ENCODE peak calls at places on chromosomes 16 and 17, in ten cellular contexts. X, Y, V, G, P, N, M, L, E and K are unnamed samples.

GRCh38 chr16:67528222-67528869 is at the start of gene RIPOR1:
- DNase-seq in X (peak; percentile 86), V (no peak), E (no peak), P (peak; percentile 64), M (no peak), N (peak; percentile 28), G (no peak), L (peak; percentile 66), Y (peak; percentile 77), K (peak; percentile 74)

GRCh38 chr17:13429201-13429600 is 172.5 kb downstream of the HS3ST3A1 start:
- DNase-seq in L (no peak), X (no peak), P (no peak), V (no peak), G (no peak), N (peak; percentile 92), Y (peak; percentile 57), M (no peak), E (no peak), K (peak; percentile 90)

GRCh38 chr17:46043606-46044005 is 44.6 kb downstream of the STH start:
- DNase-seq in G (no peak), Y (no peak), N (no peak), L (no peak), X (no peak), E (no peak), V (no peak), M (no peak), P (no peak), K (no peak)

GRCh38 chr16:1331712-1332617 is 1.5 kb upstream of the BAIAP3 start:
- DNase-seq in G (no peak), E (peak; percentile 70), P (peak; percentile 79), L (peak; percentile 99), M (no peak), V (peak; percentile 66), N (peak; percentile 43), X (peak; percentile 80), Y (peak; percentile 89), K (peak; percentile 32)

GRCh38 chr16:56625140-56625942 is at the start of gene MT1E:
- DNase-seq in X (peak; percentile 90), E (peak; percentile 60), V (peak; percentile 77), Y (peak; percentile 82), P (peak; percentile 86), G (peak; percentile 89), M (no peak), N (peak; percentile 80), L (peak; percentile 81), K (peak; percentile 76)

GRCh38 chr16:82185012-82185411 is 15.0 kb upstream of the MPHOSPH6 start:
- DNase-seq in V (no peak), X (no peak), M (no peak), L (no peak), P (no peak), G (no peak), Y (no peak), E (no peak), N (no peak), K (no peak)

GRCh38 chr16:46573008-46573833 is 48.0 kb downstream of the SHCBP1 start:
- DNase-seq in L (no peak), P (no peak), X (no peak), M (no peak), Y (no peak), N (peak; percentile 34), V (no peak), G (peak; percentile 71), E (no peak), K (peak; percentile 50)

GRCh38 chr16:27222499-27223225 is 19.3 kb downstream of the KDM8 start:
- DNase-seq in L (no peak), M (no peak), V (no peak), G (no peak), E (no peak), P (no peak), Y (no peak), N (peak; percentile 91), X (peak; percentile 82), K (peak; percentile 9)

GRCh38 chr17:73215414-73215813 is 22.6 kb downstream of the COG1 start:
- DNase-seq in Y (no peak), E (no peak), P (no peak), N (no peak), X (no peak), G (no peak), L (peak; percentile 70), M (no peak), V (no peak), K (no peak)

GRCh38 chr17:82097187-82097918 is 683 bp downstream of the FASN start:
- DNase-seq in G (no peak), V (no peak), P (peak; percentile 48), X (peak; percentile 57), Y (peak; percentile 78), M (no peak), L (peak; percentile 25), N (peak; percentile 63), E (peak; percentile 60), K (peak; percentile 76)

GRCh38 chr17:63476857-63477470 is at the start of gene ACE:
- DNase-seq in X (peak; percentile 52), L (peak; percentile 85), G (peak; percentile 82), M (no peak), E (no peak), Y (peak; percentile 86), P (peak; percentile 41), N (no peak), V (no peak), K (peak; percentile 66)

GRCh38 chr17:34384822-34385605 is 22.0 kb upstream of the CCL1 start:
- DNase-seq in N (no peak), L (no peak), G (no peak), Y (no peak), P (no peak), V (no peak), M (no peak), X (no peak), E (no peak), K (no peak)

GRCh38 chr17:79953335-79953734 is 82.3 kb downstream of the TBC1D16 start:
- DNase-seq in N (no peak), X (no peak), P (peak; percentile 9), L (no peak), M (no peak), E (no peak), G (no peak), Y (no peak), V (no peak), K (no peak)

GRCh38 chr17:61627658-61628057 is 36.6 kb upstream of the NACA2 start:
- DNase-seq in E (no peak), M (no peak), V (no peak), X (no peak), G (no peak), N (no peak), P (no peak), L (no peak), Y (no peak), K (no peak)
- H3K4me3 ChIP-seq in E (no peak overlapping the region), M (no peak overlapping the region), V (no peak overlapping the region), X (no peak overlapping the region), G (no peak overlapping the region), N (no peak overlapping the region), P (no peak overlapping the region), L (no peak overlapping the region), Y (no peak overlapping the region), K (no peak overlapping the region)

GRCh38 chr17:78329263-78330059 is 30.4 kb downstream of the SOCS3 start:
- DNase-seq in X (no peak), V (no peak), M (no peak), P (no peak), G (peak; percentile 85), E (peak; percentile 83), L (no peak), Y (no peak), N (peak; percentile 90), K (peak; percentile 73)
- H3K4me3 ChIP-seq in X (no peak overlapping the region), V (no peak overlapping the region), M (no peak overlapping the region), P (no peak overlapping the region), G (no peak overlapping the region), E (no peak overlapping the region), L (no peak overlapping the region), Y (no peak overlapping the region), N (no peak overlapping the region), K (peak overlapping the region; percentile 53)

GRCh38 chr17:32928527-32929287 is 754 bp downstream of the TMEM98 start:
- DNase-seq in E (no peak), M (no peak), L (no peak), P (no peak), V (no peak), Y (no peak), G (no peak), N (peak; percentile 24), X (no peak), K (peak; percentile 50)

GRCh38 chr17:32930512-32930911 is 2.6 kb downstream of the TMEM98 start:
- DNase-seq in P (no peak), M (no peak), N (no peak), L (no peak), G (no peak), Y (no peak), E (no peak), V (no peak), X (no peak), K (no peak)

GRCh38 chr17:32927724-32928526 is at the start of gene TMEM98:
- DNase-seq in P (peak; percentile 56), N (peak; percentile 29), X (peak; percentile 50), Y (peak; percentile 82), V (no peak), E (no peak), G (peak; percentile 83), M (no peak), L (peak; percentile 65), K (peak; percentile 75)

GRCh38 chr17:32929288-32929574 is 1.3 kb downstream of the TMEM98 start:
- DNase-seq in L (peak; percentile 72), X (no peak), G (no peak), N (peak; percentile 16), V (no peak), Y (peak; percentile 33), M (no peak), P (no peak), E (no peak), K (peak; percentile 31)

GRCh38 chr17:32929588-32929987 is 1.6 kb downstream of the TMEM98 start:
- DNase-seq in Y (no peak), L (no peak), X (no peak), G (no peak), M (no peak), V (no peak), N (no peak), P (no peak), E (no peak), K (no peak)
- H3K4me3 ChIP-seq in Y (peak overlapping the region; percentile 88), L (peak overlapping the region; percentile 71), X (peak overlapping the region; percentile 70), G (peak overlapping the region; percentile 36), M (peak overlapping the region; percentile 85), V (no peak overlapping the region), N (peak overlapping the region; percentile 80), P (no peak overlapping the region), E (no peak overlapping the region), K (peak overlapping the region; percentile 89)

GRCh38 chr17:2874211-2874686 is 78.0 kb downstream of the RAP1GAP2 start:
- DNase-seq in Y (peak; percentile 50), E (no peak), V (no peak), P (peak; percentile 57), L (peak; percentile 98), G (no peak), M (no peak), N (no peak), X (no peak), K (no peak)

GRCh38 chr17:2869604-2870003 is 73.4 kb downstream of the RAP1GAP2 start:
- DNase-seq in V (no peak), G (peak; percentile 53), X (no peak), E (no peak), P (peak; percentile 80), M (no peak), L (no peak), N (no peak), Y (no peak), K (no peak)

GRCh38 chr17:2871205-2871604 is 75.0 kb downstream of the RAP1GAP2 start:
- DNase-seq in Y (no peak), L (peak; percentile 92), N (no peak), G (peak; percentile 18), P (no peak), M (no peak), E (no peak), V (no peak), X (no peak), K (no peak)

GRCh38 chr17:2871720-2872119 is 75.5 kb downstream of the RAP1GAP2 start:
- DNase-seq in E (no peak), V (no peak), L (no peak), N (no peak), G (no peak), P (no peak), M (no peak), Y (no peak), X (no peak), K (no peak)

GRCh38 chr17:2872282-2872681 is 76.0 kb downstream of the RAP1GAP2 start:
- DNase-seq in Y (no peak), V (no peak), M (no peak), L (peak; percentile 73), N (no peak), X (no peak), G (no peak), E (no peak), P (no peak), K (no peak)
- H3K4me3 ChIP-seq in Y (no peak overlapping the region), V (no peak overlapping the region), M (no peak overlapping the region), L (peak overlapping the region; percentile 8), N (no peak overlapping the region), X (no peak overlapping the region), G (no peak overlapping the region), E (no peak overlapping the region), P (no peak overlapping the region), K (no peak overlapping the region)